ENCODE peak calls at places on chromosomes 12 and 14, in eight cellular contexts. I is suprapubic skin, G is esophagus squamous epithelium, C is astrocyte of the spinal cord, H is lower lobe of right lung, S is neural crest cell, P is epithelial cell of esophagus, W is choroid plexus epithelial cell. L is an unnamed sample.

GRCh38 chr12:128794661-128795529 is 28.9 kb downstream of the SLC15A4 start:
- DNase-seq in S (no peak), H (peak), W (no peak), P (no peak), C (no peak), G (no peak), I (no peak), L (no peak)

GRCh38 chr14:105537580-105538474 is 11.4 kb downstream of the TMEM121 start:
- DNase-seq in S (peak), P (no peak), G (no peak), C (no peak), I (no peak), H (peak), W (peak), L (peak)

GRCh38 chr12:94987806-94988205 is 15.7 kb downstream of the NDUFA12 start:
- DNase-seq in H (no peak), P (no peak), G (no peak), I (no peak), W (no peak), C (peak), S (no peak), L (no peak)

GRCh38 chr12:117686911-117687377 is 281.8 kb downstream of the KSR2 start:
- DNase-seq in W (no peak), S (no peak), H (no peak), P (no peak), C (peak), I (peak), G (no peak), L (no peak)

GRCh38 chr14:59920378-59920683 is 387 bp downstream of the LRRC9 start:
- DNase-seq in G (no peak), P (no peak), H (no peak), C (no peak), S (no peak), W (no peak), I (no peak), L (no peak)

GRCh38 chr12:91094957-91095356 is 16.3 kb downstream of the LUM start:
- DNase-seq in P (peak), C (no peak), H (no peak), I (no peak), S (no peak), G (no peak), W (no peak), L (no peak)

GRCh38 chr14:93160353-93160801 is 24.3 kb downstream of the MOAP1 start:
- DNase-seq in P (peak), I (no peak), S (no peak), C (no peak), W (peak), H (no peak), G (no peak), L (no peak)

GRCh38 chr12:46938071-46938678 is 112.4 kb upstream of the SLC38A4 start:
- DNase-seq in S (no peak), G (no peak), I (no peak), H (no peak), C (no peak), P (peak), W (no peak), L (no peak)

GRCh38 chr12:12890815-12891645 is at the start of gene GPRC5A:
- DNase-seq in W (peak), P (peak), H (peak), I (peak), G (no peak), S (peak), C (peak), L (peak)

GRCh38 chr14:75427482-75428229 is at the start of gene JDP2:
- DNase-seq in P (peak), S (peak), C (peak), W (peak), H (peak), I (peak), G (no peak), L (peak)

GRCh38 chr12:18502422-18502821 is 235.4 kb downstream of the PLCZ1 start:
- DNase-seq in W (no peak), H (no peak), I (no peak), C (no peak), S (no peak), P (no peak), G (no peak), L (no peak)

GRCh38 chr14:28294834-28295440 is 471.6 kb upstream of the FOXG1 start:
- DNase-seq in I (no peak), G (no peak), C (peak), H (no peak), P (peak), W (peak), S (no peak), L (no peak)

GRCh38 chr14:76777721-76778120 is 16.5 kb downstream of the VASH1 start:
- DNase-seq in S (no peak), P (no peak), C (no peak), I (peak), G (no peak), H (no peak), W (no peak), L (no peak)

GRCh38 chr14:26765768-26766550 is 168.1 kb upstream of the NOVA1 start:
- DNase-seq in W (peak), P (peak), S (no peak), I (no peak), G (no peak), C (peak), H (no peak), L (no peak)

GRCh38 chr14:68231832-68232642 is 412.5 kb downstream of the RAD51B start:
- DNase-seq in I (no peak), C (peak), S (no peak), W (peak), P (peak), G (no peak), H (no peak), L (no peak)

GRCh38 chr12:116933101-116933500 is 22.4 kb downstream of the FBXW8 start:
- DNase-seq in H (no peak), G (no peak), W (no peak), I (no peak), S (no peak), C (no peak), P (no peak), L (no peak)

GRCh38 chr14:76926521-76927251 is 100.5 kb downstream of the LRRC74A start:
- DNase-seq in W (peak), S (no peak), P (peak), H (no peak), I (no peak), C (no peak), G (no peak), L (no peak)

GRCh38 chr12:54522213-54522612 is 24.7 kb downstream of the NCKAP1L start:
- DNase-seq in I (no peak), C (no peak), H (no peak), W (peak), P (peak), G (no peak), S (no peak), L (no peak)

GRCh38 chr12:52442600-52443061 is 8.5 kb upstream of the KRT75 start:
- DNase-seq in H (no peak), S (no peak), W (peak), C (peak), I (peak), G (no peak), P (peak), L (no peak)

GRCh38 chr14:66745078-66745477 is 237.1 kb downstream of the GPHN start:
- DNase-seq in W (no peak), C (no peak), H (no peak), P (no peak), G (no peak), S (no peak), I (no peak), L (no peak)

GRCh38 chr14:34067587-34067986 is 116.7 kb upstream of the EGLN3 start:
- DNase-seq in W (no peak), P (no peak), G (no peak), I (no peak), H (no peak), S (no peak), C (no peak), L (no peak)
- TF ChIP-seq CTCF in W (no peak), P (no peak), G (no peak), I (no peak), H (no peak), S (no peak), C (no peak), L (no peak)

GRCh38 chr12:26026713-26027112 is 68.2 kb downstream of the RASSF8 start:
- DNase-seq in H (no peak), P (no peak), S (no peak), W (no peak), C (no peak), G (no peak), I (no peak), L (no peak)

GRCh38 chr12:26022043-26022442 is 63.6 kb downstream of the RASSF8 start:
- DNase-seq in W (no peak), C (no peak), P (no peak), S (no peak), H (no peak), G (no peak), I (no peak), L (no peak)

GRCh38 chr12:26018926-26019325 is 60.4 kb downstream of the RASSF8 start:
- DNase-seq in G (no peak), C (no peak), W (peak), I (no peak), S (no peak), H (no peak), P (no peak), L (no peak)

GRCh38 chr12:26017484-26018211 is 59.2 kb downstream of the RASSF8 start:
- DNase-seq in G (no peak), P (peak), W (peak), C (no peak), S (peak), I (no peak), H (no peak), L (no peak)

DNA sequence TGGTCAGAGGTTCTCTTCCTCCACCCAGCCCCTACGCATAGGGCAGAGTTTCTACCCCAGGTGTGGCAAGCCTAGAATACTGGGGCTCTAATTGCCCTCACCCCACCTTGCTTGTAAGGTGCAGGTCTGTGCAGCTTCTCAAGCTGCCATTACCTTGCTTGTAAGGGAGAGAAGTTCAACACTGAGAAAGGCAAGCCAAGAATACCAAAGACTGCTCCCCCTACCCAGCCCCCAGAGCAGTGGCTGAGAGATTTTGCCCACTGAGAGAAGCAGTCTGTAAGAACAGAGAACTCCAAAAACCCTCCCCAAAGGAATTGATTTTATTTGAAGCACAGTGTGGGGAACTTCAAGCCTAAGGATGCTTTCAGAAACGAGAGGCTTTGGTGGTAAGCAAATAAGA is 63.1 kb downstream of the RASSF8 start:
- DNase-seq in W (no peak), P (no peak), H (no peak), S (no peak), I (no peak), G (no peak), C (no peak), L (no peak)
- TF ChIP-seq CTCF in W (no peak), P (no peak), H (no peak), S (no peak), I (no peak), G (no peak), C (no peak), L (no peak)

DNA sequence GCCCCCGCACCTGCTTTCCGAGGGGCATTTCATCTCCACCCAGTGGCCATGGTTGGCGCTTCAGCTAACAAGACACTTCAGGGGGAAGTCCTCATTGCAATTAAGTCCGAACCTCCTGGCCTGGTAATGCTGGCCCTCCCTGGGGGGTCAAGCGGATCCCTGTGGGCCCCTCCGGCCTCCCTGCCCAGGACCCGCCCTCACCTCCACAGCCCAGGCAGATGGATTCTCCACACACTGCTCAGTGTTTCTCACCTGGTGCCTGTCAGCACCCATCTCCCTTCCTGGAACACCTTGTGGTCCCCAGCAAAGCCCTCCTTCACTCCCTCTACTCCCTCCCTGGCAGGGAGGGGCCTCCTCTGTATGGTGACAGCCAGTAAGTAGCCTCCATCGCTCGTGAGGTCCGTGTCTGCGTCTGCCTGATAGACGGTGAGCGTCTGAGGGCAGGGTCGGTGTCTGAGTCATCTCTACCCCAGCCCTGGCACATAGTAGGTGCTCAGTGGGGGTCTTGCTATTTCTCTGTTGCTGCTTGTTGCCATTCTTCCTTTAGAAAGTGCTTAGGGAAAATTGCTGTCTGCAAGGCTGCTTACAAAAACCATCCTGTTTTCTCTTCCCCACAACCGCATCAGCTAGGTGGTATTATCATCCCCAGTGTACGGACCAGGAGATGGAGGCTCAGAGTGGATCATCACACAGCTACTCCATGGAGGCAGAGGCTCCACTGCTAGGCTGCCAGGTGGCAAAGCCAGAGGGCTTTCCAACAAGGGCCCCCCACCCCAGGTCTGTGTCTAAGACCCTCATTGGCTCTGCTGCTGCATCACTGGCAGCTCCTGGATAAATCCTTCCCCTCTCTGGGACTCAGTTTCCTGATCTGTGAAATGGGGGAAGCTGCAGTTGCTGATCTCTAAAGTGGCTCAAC is 39.7 kb upstream of the EML1 start:
- DNase-seq in I (no peak), S (no peak), C (no peak), W (no peak), H (peak), P (no peak), G (no peak), L (no peak)
- TF ChIP-seq CTCF in I (no peak), S (no peak), C (peak), W (no peak), H (no peak), P (no peak), G (no peak), L (no peak)

GRCh38 chr12:50313256-50313931 is 30.1 kb upstream of the LIMA1 start:
- DNase-seq in W (no peak), G (no peak), S (no peak), H (no peak), P (peak), I (peak), C (no peak), L (no peak)

GRCh38 chr12:50317198-50317597 is 33.9 kb upstream of the LIMA1 start:
- DNase-seq in S (no peak), C (no peak), I (no peak), G (no peak), W (peak), H (no peak), P (no peak), L (no peak)

GRCh38 chr12:50309950-50310349 is 26.6 kb upstream of the LIMA1 start:
- DNase-seq in G (no peak), H (no peak), I (no peak), W (no peak), S (no peak), C (no peak), P (no peak), L (no peak)

GRCh38 chr12:50315803-50316202 is 32.5 kb upstream of the LIMA1 start:
- DNase-seq in P (no peak), G (no peak), S (no peak), H (no peak), I (no peak), C (no peak), W (no peak), L (no peak)

GRCh38 chr12:50314629-50315312 is 31.5 kb upstream of the LIMA1 start:
- DNase-seq in C (peak), I (no peak), P (peak), G (no peak), W (peak), H (no peak), S (peak), L (peak)
- TF ChIP-seq CTCF in C (peak), I (no peak), P (peak), G (peak), W (peak), H (peak), S (peak), L (peak)

GRCh38 chr12:69986109-69986508 is 161.1 kb downstream of the MYRFL start:
- DNase-seq in I (no peak), W (no peak), S (no peak), P (no peak), H (no peak), C (no peak), G (no peak), L (no peak)

GRCh38 chr12:69988601-69989194 is 163.7 kb downstream of the MYRFL start:
- DNase-seq in C (no peak), I (no peak), G (no peak), S (no peak), W (peak), H (no peak), P (peak), L (no peak)

GRCh38 chr12:69984216-69984615 is 159.2 kb downstream of the MYRFL start:
- DNase-seq in I (no peak), W (no peak), C (no peak), H (no peak), P (no peak), S (no peak), G (no peak), L (no peak)

GRCh38 chr12:69987453-69988102 is 162.6 kb downstream of the MYRFL start:
- DNase-seq in C (peak), P (peak), H (no peak), W (peak), I (no peak), G (no peak), S (no peak), L (no peak)

GRCh38 chr12:69985656-69986055 is 160.6 kb downstream of the MYRFL start:
- DNase-seq in P (peak), C (no peak), W (peak), S (no peak), G (no peak), H (no peak), I (no peak), L (no peak)
- TF ChIP-seq CTCF in P (peak), C (peak), W (peak), S (peak), G (no peak), H (peak), I (peak), L (no peak)

DNA sequence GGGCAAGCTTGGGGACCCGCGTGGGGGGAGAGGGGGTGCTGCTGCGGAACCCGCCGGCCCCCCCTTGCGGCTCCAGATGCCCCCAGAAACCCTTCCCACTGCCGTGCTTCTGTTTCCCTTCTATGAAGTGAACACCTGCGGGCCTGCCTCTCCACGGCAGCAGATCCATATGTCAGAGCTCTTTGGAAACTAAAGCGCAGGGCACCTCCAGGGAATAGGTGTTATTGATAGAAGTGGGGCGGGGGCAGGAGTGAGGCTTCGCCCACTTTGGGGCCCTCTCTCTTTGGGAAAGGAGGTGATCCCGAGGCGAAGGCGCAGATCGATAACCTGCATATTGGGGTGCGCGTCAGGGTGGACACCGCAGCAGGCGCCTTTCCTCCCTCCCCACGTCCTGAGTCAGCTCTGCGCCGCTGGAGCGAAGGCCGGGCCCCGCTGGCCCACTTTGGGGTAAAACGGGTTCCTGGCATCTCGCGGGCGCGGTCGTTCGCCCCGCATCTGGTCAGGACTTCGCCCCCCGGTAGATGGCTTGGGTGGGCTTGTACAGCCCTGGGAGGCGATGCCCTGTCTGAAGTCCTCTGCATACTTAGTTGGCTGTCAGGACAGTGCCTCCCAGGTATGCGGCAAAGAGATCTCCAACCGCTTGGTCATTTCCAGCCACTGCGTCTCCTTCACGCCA is 524 bp downstream of the KMT5A start:
- DNase-seq in I (no peak), H (no peak), W (peak), S (no peak), C (no peak), P (peak), G (no peak), L (no peak)
- TF ChIP-seq CTCF in I (no peak), H (no peak), W (no peak), S (peak), C (no peak), P (no peak), G (no peak), L (no peak)

GRCh38 chr12:56086608-56087007 is 6.6 kb downstream of the ERBB3 start:
- DNase-seq in G (no peak), W (no peak), I (no peak), H (no peak), S (no peak), C (no peak), P (no peak), L (no peak)

GRCh38 chr12:56087220-56087619 is 7.3 kb downstream of the ERBB3 start:
- DNase-seq in I (no peak), P (peak), W (no peak), S (no peak), C (no peak), G (no peak), H (peak), L (no peak)

GRCh38 chr12:56086096-56086495 is 6.1 kb downstream of the ERBB3 start:
- DNase-seq in S (no peak), H (no peak), C (no peak), W (no peak), G (no peak), P (peak), I (no peak), L (no peak)

GRCh38 chr12:56082967-56083366 is 3.0 kb downstream of the ERBB3 start:
- DNase-seq in C (no peak), W (no peak), S (peak), P (no peak), G (no peak), H (no peak), I (no peak), L (no peak)

DNA sequence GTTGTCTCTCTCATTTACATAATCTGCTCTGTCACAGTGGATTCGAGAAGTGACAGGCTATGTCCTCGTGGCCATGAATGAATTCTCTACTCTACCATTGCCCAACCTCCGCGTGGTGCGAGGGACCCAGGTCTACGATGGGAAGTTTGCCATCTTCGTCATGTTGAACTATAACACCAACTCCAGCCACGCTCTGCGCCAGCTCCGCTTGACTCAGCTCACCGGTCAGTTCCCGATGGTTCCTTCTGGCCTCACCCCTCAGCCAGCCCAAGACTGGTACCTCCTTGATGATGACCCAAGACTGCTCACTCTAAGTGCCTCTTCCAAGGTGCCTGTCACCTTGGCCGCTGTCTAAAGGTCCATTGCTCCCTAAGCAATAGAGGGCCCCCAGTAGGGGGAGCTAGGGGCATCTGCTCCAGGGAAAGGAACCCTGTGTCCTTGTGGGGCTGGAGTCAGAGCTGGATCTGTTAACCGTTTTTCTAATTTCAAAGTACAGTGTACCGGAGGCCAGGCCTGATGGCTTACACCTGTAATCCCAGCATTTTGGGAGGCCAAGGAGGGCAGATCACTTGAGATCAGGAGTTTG is 5.1 kb downstream of the ERBB3 start:
- DNase-seq in G (no peak), H (no peak), W (peak), P (peak), C (no peak), S (no peak), I (no peak), L (no peak)
- TF ChIP-seq CTCF in G (no peak), H (peak), W (peak), P (peak), C (peak), S (peak), I (no peak), L (peak)